ENCODE peak calls at places on chromosomes 6 and 20, in nine cellular contexts. O is left lung, H is H9, Q is Peyer's patch, T is heart right ventricle, E is osteoblast, U is right lobe of liver, Y is glutamatergic neuron, W is GM13977. V is an unnamed sample.

GRCh38 chr20:12012241-12013222 is 94.8 kb downstream of the BTBD3 start:
- DNase-seq in O (no peak), H (peak), Q (peak), T (no peak), E (peak), U (peak), Y (peak), W (peak), V (peak)

GRCh38 chr20:48749437-48749836 is 78.4 kb downstream of the PREX1 start:
- DNase-seq in O (no peak), H (no peak), Q (no peak), T (no peak), E (peak), U (no peak), Y (no peak), W (no peak), V (no peak)

GRCh38 chr20:49747707-49748524 is 34.2 kb upstream of the B4GALT5 start:
- DNase-seq in O (peak), H (no peak), Q (peak), T (peak), E (peak), U (peak), Y (no peak), W (no peak), V (peak)

GRCh38 chr20:2753456-2754040 is 46.9 kb downstream of the CPXM1 start:
- DNase-seq in O (no peak), H (no peak), Q (peak), T (no peak), E (peak), U (peak), Y (no peak), W (no peak), V (no peak)

GRCh38 chr6:113317870-113318269 is 539.3 kb upstream of the MARCKS start:
- DNase-seq in O (no peak), H (no peak), Q (no peak), T (no peak), E (no peak), U (no peak), Y (peak), W (no peak), V (peak)

GRCh38 chr6:130900913-130901312 is 73.7 kb downstream of the SMLR1 start:
- DNase-seq in O (no peak), H (no peak), Q (no peak), T (peak), E (no peak), U (no peak), Y (no peak), W (no peak), V (no peak)

GRCh38 chr6:34143884-34144580 is 1.9 kb downstream of the GRM4 start:
- DNase-seq in O (peak), H (peak), Q (no peak), T (no peak), E (peak), U (no peak), Y (peak), W (peak), V (peak)

GRCh38 chr20:4944518-4944917 is 56.8 kb downstream of the SLC23A2 start:
- DNase-seq in O (no peak), H (no peak), Q (peak), T (no peak), E (no peak), U (no peak), Y (no peak), W (no peak), V (no peak)

GRCh38 chr20:36405255-36405654 is 99.1 kb downstream of the DLGAP4 start:
- DNase-seq in O (no peak), H (no peak), Q (no peak), T (no peak), E (peak), U (no peak), Y (no peak), W (no peak), V (no peak)

GRCh38 chr6:49499121-49499520 is 602 bp upstream of the GLYATL3 start:
- DNase-seq in O (no peak), H (no peak), Q (no peak), T (no peak), E (no peak), U (no peak), Y (no peak), W (no peak), V (no peak)

GRCh38 chr6:167116838-167117228 is 6.1 kb upstream of the CCR6 start:
- DNase-seq in O (no peak), H (no peak), Q (no peak), T (no peak), E (no peak), U (no peak), Y (no peak), W (no peak), V (no peak)

GRCh38 chr6:31574106-31575061 is 981 bp upstream of the TNF start:
- DNase-seq in O (no peak), H (peak), Q (no peak), T (no peak), E (peak), U (no peak), Y (no peak), W (no peak), V (no peak)

GRCh38 chr6:72411872-72412708 is 209.8 kb upstream of the KCNQ5 start:
- DNase-seq in O (peak), H (peak), Q (peak), T (peak), E (peak), U (peak), Y (peak), W (peak), V (peak)

GRCh38 chr6:31497595-31498476 is at the start of gene MICB:
- DNase-seq in O (peak), H (peak), Q (peak), T (peak), E (peak), U (peak), Y (peak), W (peak), V (peak)

GRCh38 chr6:163516908-163517307 is 102.4 kb downstream of the QKI start:
- DNase-seq in O (no peak), H (no peak), Q (no peak), T (no peak), E (no peak), U (no peak), Y (no peak), W (no peak), V (no peak)

GRCh38 chr6:113539202-113539601 is 317.9 kb upstream of the MARCKS start:
- DNase-seq in O (no peak), H (no peak), Q (no peak), T (no peak), E (peak), U (no peak), Y (no peak), W (no peak), V (no peak)

GRCh38 chr6:98634569-98634968 is 199.8 kb upstream of the POU3F2 start:
- DNase-seq in O (no peak), H (peak), Q (no peak), T (no peak), E (no peak), U (no peak), Y (no peak), W (no peak), V (no peak)

GRCh38 chr6:56690519-56691200 is 48.0 kb upstream of the DST start:
- DNase-seq in O (no peak), H (no peak), Q (no peak), T (no peak), E (no peak), U (no peak), Y (no peak), W (no peak), V (no peak)

DNA sequence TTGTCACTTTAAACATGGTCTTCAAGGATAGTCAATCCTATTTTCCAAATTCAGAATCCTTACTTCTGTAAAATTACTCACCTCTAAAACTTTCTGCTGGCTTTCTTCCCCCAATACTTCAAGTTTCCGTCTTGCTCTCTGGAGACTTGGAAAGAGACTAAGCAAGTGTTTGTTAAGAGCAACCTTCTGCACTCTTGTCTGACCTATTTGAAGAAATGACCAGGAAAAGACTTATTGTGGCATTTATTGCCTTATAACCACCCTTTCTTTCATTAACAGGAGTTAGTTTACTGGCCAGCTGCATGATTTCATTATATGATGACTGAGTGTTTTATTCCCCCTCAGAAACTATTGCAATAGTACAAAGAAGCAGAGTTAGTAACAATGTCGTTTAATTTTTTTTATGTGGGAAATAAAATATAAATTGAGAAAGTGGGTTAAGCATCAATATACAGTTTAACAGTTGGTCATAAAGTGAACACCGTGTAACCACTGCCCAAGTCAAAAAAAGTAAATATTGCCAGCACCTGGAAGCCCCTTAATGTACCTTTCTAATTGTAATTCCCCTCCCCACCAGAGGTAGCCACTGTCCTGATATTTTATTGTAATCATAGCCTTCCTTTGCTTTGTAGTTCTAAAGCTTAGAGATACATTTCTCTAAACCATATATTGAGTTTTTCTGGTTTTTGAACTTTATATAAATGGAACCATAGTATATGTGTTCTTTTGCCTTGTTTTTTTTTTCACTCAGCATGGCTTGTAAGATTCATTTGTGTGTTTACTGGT is 180.7 kb downstream of the TBC1D7 start:
- DNase-seq in O (no peak), H (no peak), Q (no peak), T (no peak), E (no peak), U (no peak), Y (no peak), W (no peak), V (no peak)
- TF ChIP-seq CTCF in O (no peak), H (peak), Q (no peak), T (no peak), E (no peak), U (no peak), Y (no peak), W (no peak), V (no peak)

GRCh38 chr6:35188886-35189285 is 24.9 kb upstream of the SCUBE3 start:
- DNase-seq in O (no peak), H (no peak), Q (no peak), T (no peak), E (no peak), U (no peak), Y (no peak), W (no peak), V (no peak)

GRCh38 chr6:35184580-35185301 is 29.0 kb upstream of the SCUBE3 start:
- DNase-seq in O (no peak), H (no peak), Q (no peak), T (no peak), E (no peak), U (no peak), Y (no peak), W (no peak), V (no peak)

GRCh38 chr6:35185971-35186370 is 27.8 kb upstream of the SCUBE3 start:
- DNase-seq in O (no peak), H (no peak), Q (no peak), T (no peak), E (no peak), U (no peak), Y (no peak), W (no peak), V (no peak)

GRCh38 chr6:35185302-35185681 is 28.5 kb upstream of the SCUBE3 start:
- DNase-seq in O (no peak), H (no peak), Q (no peak), T (peak), E (peak), U (no peak), Y (no peak), W (no peak), V (peak)

GRCh38 chr6:35186571-35186970 is 27.2 kb upstream of the SCUBE3 start:
- DNase-seq in O (no peak), H (no peak), Q (no peak), T (no peak), E (no peak), U (no peak), Y (no peak), W (no peak), V (no peak)
- TF ChIP-seq CTCF in O (no peak), H (no peak), Q (no peak), T (no peak), E (no peak), U (no peak), Y (no peak), W (no peak), V (no peak)

GRCh38 chr6:123203928-123204327 is 207.9 kb downstream of the CLVS2 start:
- DNase-seq in O (no peak), H (no peak), Q (no peak), T (no peak), E (peak), U (no peak), Y (no peak), W (no peak), V (no peak)
- TF ChIP-seq CTCF in O (no peak), H (no peak), Q (no peak), T (no peak), E (no peak), U (no peak), Y (no peak), W (no peak), V (no peak)

GRCh38 chr20:25567286-25567685 is 18.0 kb downstream of the NINL start:
- DNase-seq in O (no peak), H (no peak), Q (no peak), T (no peak), E (no peak), U (no peak), Y (no peak), W (no peak), V (no peak)
- TF ChIP-seq CTCF in O (no peak), H (no peak), Q (no peak), T (no peak), E (no peak), U (no peak), Y (no peak), W (no peak), V (no peak)

DNA sequence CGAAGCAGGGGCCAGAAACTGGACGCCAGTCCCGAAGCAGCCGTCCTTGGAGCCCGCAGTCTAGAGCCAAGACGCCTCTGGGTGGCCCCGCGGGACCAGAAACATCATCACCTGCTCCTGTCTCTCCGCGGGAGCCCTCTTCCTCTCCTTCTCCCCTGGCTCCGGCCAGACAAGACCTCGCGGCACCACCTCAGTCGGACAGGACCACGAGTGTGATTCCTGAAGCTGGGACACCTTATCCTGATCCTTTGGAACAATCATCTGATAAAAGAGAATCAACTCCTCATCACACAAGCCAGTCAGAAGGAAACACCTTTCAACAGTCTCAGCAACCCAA is 446 bp downstream of the RSPH4A start:
- DNase-seq in O (no peak), H (peak), Q (no peak), T (peak), E (peak), U (no peak), Y (peak), W (peak), V (peak)
- TF ChIP-seq CTCF in O (no peak), H (no peak), Q (no peak), T (no peak), E (no peak), U (no peak), Y (no peak), W (no peak), V (no peak)

V was measured in endothelial cell.